ENCODE peak calls at places on chromosomes 5 and 9, in ten cellular contexts. I is IMR-90, T is HCT116, K is endothelial cell of umbilical vein, Q is keratinocyte, W is neuronal stem cell, A is neural progenitor cell, H is fibroblast of lung, V is mesendoderm, Y is H1. C is an unnamed sample.

GRCh38 chr5:5979362-5979760 is 399.0 kb downstream of the MED10 start:
- DNase-seq in W (no peak), K (no peak), A (no peak), I (no peak), T (no peak), V (peak; percentile 64), Y (no peak), Q (no peak), H (no peak), C (no peak)

GRCh38 chr9:4238522-4238921 is 61.3 kb downstream of the GLIS3 start:
- DNase-seq in K (no peak), H (no peak), T (peak; percentile 19), I (peak; percentile 70), Y (no peak), V (no peak), W (no peak), A (no peak), Q (no peak), C (no peak)

GRCh38 chr9:77879344-77880089 is 152.1 kb downstream of the GNAQ start:
- DNase-seq in W (no peak), Y (no peak), I (no peak), T (peak; percentile 31), K (no peak), A (no peak), H (no peak), V (no peak), Q (no peak), C (no peak)

GRCh38 chr5:170159101-170159698 is 53.5 kb downstream of the FOXI1 start:
- DNase-seq in W (no peak), Q (no peak), Y (no peak), H (no peak), V (no peak), K (no peak), A (no peak), T (no peak), I (peak; percentile 54), C (no peak)

GRCh38 chr9:80707120-80707519 is 982.2 kb downstream of the TLE1 start:
- DNase-seq in Y (no peak), A (no peak), T (no peak), K (no peak), I (peak; percentile 51), H (peak; percentile 17), V (no peak), Q (peak; percentile 62), W (no peak), C (no peak)

GRCh38 chr9:112121633-112122032 is 53.5 kb downstream of the SUSD1 start:
- DNase-seq in K (no peak), A (no peak), H (no peak), Q (no peak), V (no peak), Y (no peak), T (no peak), W (no peak), I (no peak), C (no peak)

GRCh38 chr9:129113645-129114304 is 2.6 kb downstream of the PTPA start:
- DNase-seq in V (no peak), H (no peak), K (no peak), T (no peak), A (no peak), Q (no peak), Y (no peak), I (no peak), W (no peak), C (no peak)

GRCh38 chr9:128175743-128176142 is 15.6 kb downstream of the CIZ1 start:
- DNase-seq in T (no peak), H (no peak), V (no peak), A (no peak), W (no peak), Q (no peak), I (no peak), K (no peak), Y (no peak), C (no peak)

GRCh38 chr9:77708416-77708815 is 60.3 kb upstream of the GNA14 start:
- DNase-seq in H (peak; percentile 44), V (no peak), Y (no peak), A (no peak), W (no peak), K (no peak), T (no peak), I (peak; percentile 79), Q (no peak), C (no peak)

GRCh38 chr9:97405551-97405950 is 6.3 kb upstream of the TDRD7 start:
- DNase-seq in T (no peak), A (no peak), W (no peak), Q (no peak), H (no peak), Y (no peak), V (no peak), K (no peak), I (no peak), C (no peak)

GRCh38 chr9:99726758-99727157 is 94.9 kb upstream of the NR4A3 start:
- DNase-seq in H (no peak), A (no peak), K (no peak), I (no peak), Q (no peak), V (peak; percentile 43), Y (no peak), W (no peak), T (no peak), C (no peak)

GRCh38 chr5:5511904-5512416 is 89.5 kb downstream of the ICE1 start:
- DNase-seq in Q (no peak), K (no peak), I (no peak), Y (no peak), W (no peak), T (no peak), V (no peak), A (no peak), H (no peak), C (no peak)

GRCh38 chr5:111364992-111365391 is 140.8 kb downstream of the CAMK4 start:
- DNase-seq in H (peak; percentile 23), A (peak; percentile 60), Y (no peak), Q (no peak), W (peak; percentile 11), V (peak; percentile 29), I (peak; percentile 17), K (no peak), T (no peak), C (no peak)

GRCh38 chr5:54516051-54516645 is 1.4 kb upstream of the SNX18 start:
- DNase-seq in T (no peak), W (no peak), H (peak; percentile 44), V (no peak), A (peak; percentile 51), I (peak; percentile 56), Q (no peak), K (no peak), Y (no peak), C (no peak)

GRCh38 chr9:112086627-112087026 is 88.5 kb downstream of the SUSD1 start:
- DNase-seq in I (peak; percentile 43), H (peak; percentile 44), V (peak; percentile 31), A (peak; percentile 44), K (peak; percentile 48), W (no peak), T (no peak), Y (no peak), Q (no peak), C (peak; percentile 59)

GRCh38 chr5:14305045-14305444 is 161.9 kb downstream of the TRIO start:
- DNase-seq in A (no peak), Y (no peak), T (no peak), K (peak; percentile 33), H (peak; percentile 94), I (peak; percentile 94), Q (peak; percentile 73), V (no peak), W (no peak), C (no peak)

GRCh38 chr5:166624573-166624972 is 1666.9 kb upstream of the WWC1 start:
- DNase-seq in A (peak; percentile 40), K (no peak), H (no peak), T (no peak), Y (no peak), V (peak; percentile 87), I (no peak), Q (no peak), W (no peak), C (no peak)

GRCh38 chr5:82274343-82275266 is 3.5 kb downstream of the RPS23 start:
- DNase-seq in W (no peak), I (no peak), H (peak; percentile 7), Q (no peak), V (peak; percentile 63), K (no peak), Y (no peak), A (no peak), T (no peak), C (no peak)

GRCh38 chr5:78591227-78591626 is 57.3 kb downstream of the LHFPL2 start:
- DNase-seq in I (peak; percentile 96), W (no peak), T (peak; percentile 36), Y (no peak), Q (no peak), H (peak; percentile 93), A (no peak), V (peak; percentile 51), K (peak; percentile 67), C (no peak)

DNA sequence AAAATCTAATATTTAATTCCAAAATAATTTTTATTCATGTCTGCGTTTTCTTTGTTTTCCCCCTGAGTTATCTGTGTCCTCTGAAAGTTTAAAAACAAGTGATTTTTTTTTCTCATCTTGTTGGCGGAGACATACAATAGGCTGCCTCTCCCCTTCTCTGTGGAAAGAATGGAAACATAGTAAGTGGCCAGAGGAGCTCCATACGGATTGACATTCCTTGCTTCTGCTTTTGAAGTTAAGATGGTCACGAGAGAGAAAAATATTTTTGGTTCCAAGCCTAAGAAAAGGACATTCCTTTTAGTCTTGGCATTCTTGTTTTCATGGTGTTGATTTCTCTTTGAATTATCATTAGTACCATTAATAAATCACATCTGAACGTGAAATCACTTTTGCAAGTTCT is 28.3 kb downstream of the ZNF462 start:
- DNase-seq in V (peak; percentile 70), W (no peak), Q (no peak), I (no peak), H (no peak), A (peak; percentile 56), K (no peak), Y (no peak), T (no peak), C (no peak)
- H3K4me1 ChIP-seq in V (peaks cover 18% of the 10 kb centered on the region), W (peaks cover 22% of the 10 kb centered on the region), Q (peaks cover 69% of the 10 kb centered on the region), I (peaks cover 3% of the 10 kb centered on the region), H (peaks cover 15% of the 10 kb centered on the region), A (peaks cover 63% of the 10 kb centered on the region), K (peaks cover 20% of the 10 kb centered on the region), Y (peaks cover 22% of the 10 kb centered on the region), T (peaks cover 38% of the 10 kb centered on the region), C (no peaks in the 10 kb centered on the region)

GRCh38 chr9:19231126-19232035 is 888 bp downstream of the DENND4C start:
- DNase-seq in I (peak; percentile 17), Q (no peak), H (peak; percentile 33), V (peak; percentile 56), T (no peak), Y (no peak), W (peak; percentile 9), K (peak; percentile 56), A (peak; percentile 50), C (peak; percentile 60)
- H3K9ac ChIP-seq in I (peak overlapping the region; percentile 96), Q (peak overlapping the region; percentile 93), H (peak overlapping the region; percentile 93), V (peak overlapping the region; percentile 92), T (peak overlapping the region; percentile 88), Y (peak overlapping the region; percentile 91), W (peak overlapping the region; percentile 98), K (peak overlapping the region; percentile 91), A (peak overlapping the region; percentile 88), C (peak overlapping the region; percentile 91)

GRCh38 chr5:126987271-126987899 is 43.0 kb downstream of the MARCHF3 start:
- DNase-seq in K (no peak), W (no peak), V (no peak), A (no peak), T (no peak), H (no peak), Q (no peak), I (no peak), Y (no peak), C (no peak)
- H3K4me2 ChIP-seq in K (no peak overlapping the region), W (no peak overlapping the region), V (no peak overlapping the region), A (no peak overlapping the region), T (no peak overlapping the region), H (no peak overlapping the region), Q (no peak overlapping the region), I (no peak overlapping the region), Y (no peak overlapping the region), C (no peak overlapping the region)

GRCh38 chr9:22228542-22228941 is 218.1 kb upstream of the DMRTA1 start:
- DNase-seq in Q (no peak), I (peak; percentile 47), H (peak; percentile 50), V (no peak), W (no peak), Y (no peak), T (no peak), K (peak; percentile 31), A (no peak), C (no peak)
- H3K4me1 ChIP-seq in Q (no peaks in the 10 kb centered on the region), I (no peaks in the 10 kb centered on the region), H (no peaks in the 10 kb centered on the region), V (no peaks in the 10 kb centered on the region), W (no peaks in the 10 kb centered on the region), Y (no peaks in the 10 kb centered on the region), T (no peaks in the 10 kb centered on the region), K (no peaks in the 10 kb centered on the region), A (no peaks in the 10 kb centered on the region), C (no peaks in the 10 kb centered on the region)

C was measured in Karpas-422.